ENCODE peak calls at places on chromosomes 16 and 17, in six cellular contexts. T, D, V, O, B and I are unnamed samples. For H3K27me3, the result is how much of the 10 kb centered on the place peaks cover.

GRCh38 chr17:50365649-50366393 is 7.2 kb downstream of the MRPL27 start:
- DNase-seq in T (no peak), D (no peak), V (no peak), O (no peak), B (no peak), I (no peak)

GRCh38 chr17:81254955-81255717 is 16.0 kb downstream of the NDUFAF8 start:
- DNase-seq in T (peak), D (peak), V (peak), O (peak), B (peak), I (peak)

GRCh38 chr16:58197314-58198012 is 443 bp downstream of the CSNK2A2 start:
- DNase-seq in T (no peak), D (no peak), V (no peak), O (no peak), B (no peak), I (no peak)

GRCh38 chr17:8163978-8164814 is 1.4 kb upstream of the VAMP2 start:
- DNase-seq in T (no peak), D (peak), V (peak), O (peak), B (peak), I (no peak)

GRCh38 chr16:27222499-27223225 is 19.3 kb downstream of the KDM8 start:
- DNase-seq in T (peak), D (peak), V (peak), O (peak), B (peak), I (no peak)

GRCh38 chr17:12756786-12757185 is 32.5 kb upstream of the ARHGAP44 start:
- DNase-seq in T (no peak), D (no peak), V (no peak), O (no peak), B (no peak), I (no peak)

GRCh38 chr17:42989726-42990652 is 8.2 kb upstream of the RPL27 start:
- DNase-seq in T (peak), D (no peak), V (no peak), O (no peak), B (no peak), I (no peak)

GRCh38 chr17:80877095-80877828 is 114.4 kb upstream of the CHMP6 start:
- DNase-seq in T (no peak), D (no peak), V (no peak), O (no peak), B (no peak), I (no peak)

GRCh38 chr16:74700206-74701040 is at the start of gene MLKL:
- DNase-seq in T (no peak), D (peak), V (peak), O (peak), B (peak), I (peak)

GRCh38 chr17:43998552-43998951 is 5.9 kb upstream of the NAGS start:
- DNase-seq in T (no peak), D (no peak), V (no peak), O (no peak), B (no peak), I (no peak)

GRCh38 chr16:48235556-48236136 is 8.5 kb upstream of the LONP2 start:
- DNase-seq in T (no peak), D (no peak), V (no peak), O (no peak), B (no peak), I (no peak)

GRCh38 chr16:54903047-54903446 is 27.6 kb upstream of the IRX5 start:
- DNase-seq in T (no peak), D (no peak), V (no peak), O (no peak), B (no peak), I (no peak)

GRCh38 chr16:54901606-54902005 is 29.1 kb upstream of the IRX5 start:
- DNase-seq in T (no peak), D (no peak), V (no peak), O (no peak), B (no peak), I (no peak)

DNA sequence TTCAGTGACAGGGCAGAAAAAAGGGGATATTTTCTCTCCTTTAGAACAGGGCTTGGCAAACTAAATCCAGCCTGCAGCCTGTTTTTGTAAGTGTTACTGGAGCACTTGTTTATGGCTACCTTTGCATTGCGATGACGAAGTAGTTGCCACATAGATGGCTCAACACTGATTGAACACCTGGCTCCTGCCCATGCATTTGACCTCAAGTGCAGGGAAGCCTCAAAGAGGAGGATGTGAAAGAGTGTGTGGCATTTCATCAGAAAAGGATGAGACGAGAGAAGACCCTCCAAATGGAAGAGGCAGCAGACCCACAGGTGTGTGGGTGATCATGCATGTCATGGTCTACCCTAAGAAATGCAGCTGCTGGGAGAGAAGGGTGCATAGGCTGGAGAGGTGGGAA is 32.7 kb upstream of the IRX5 start:
- DNase-seq in T (no peak), D (no peak), V (no peak), O (no peak), B (no peak), I (no peak)
- H3K4me3 ChIP-seq in T (no peak), D (no peak), V (no peak), O (no peak), B (no peak), I (no peak)

DNA sequence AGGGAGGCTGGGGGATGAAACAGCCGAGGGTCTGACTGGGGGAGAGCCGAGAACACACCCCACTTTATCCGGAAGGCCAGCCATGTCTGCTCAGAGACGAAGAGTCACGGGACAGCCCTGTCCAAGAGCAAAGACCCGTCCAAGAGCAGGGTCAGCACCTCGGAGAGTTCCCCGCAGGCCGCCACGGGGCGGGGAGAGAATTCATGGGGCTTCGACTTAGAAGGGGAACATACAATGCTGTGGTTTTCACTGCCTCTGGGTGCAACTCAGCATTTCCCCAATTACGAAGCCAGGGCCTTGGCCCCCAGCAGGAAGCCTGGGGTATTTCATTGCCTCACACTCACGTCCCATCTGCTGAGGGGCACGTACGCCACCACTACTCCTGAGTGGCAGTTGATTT is 59.3 kb downstream of the JPH3 start:
- DNase-seq in T (no peak), D (no peak), V (no peak), O (no peak), B (no peak), I (no peak)
- TF ChIP-seq CTCF in T (no peak), D (no peak), V (no peak), O (no peak), B (no peak), I (no peak)

GRCh38 chr16:24801761-24802302 is 43.9 kb upstream of the SLC5A11 start:
- DNase-seq in T (no peak), D (no peak), V (no peak), O (no peak), B (no peak), I (no peak)
- H3K27me3 ChIP-seq in T (under half), D (under half), V (under half), O (under half), B (under half), I (under half)

DNA sequence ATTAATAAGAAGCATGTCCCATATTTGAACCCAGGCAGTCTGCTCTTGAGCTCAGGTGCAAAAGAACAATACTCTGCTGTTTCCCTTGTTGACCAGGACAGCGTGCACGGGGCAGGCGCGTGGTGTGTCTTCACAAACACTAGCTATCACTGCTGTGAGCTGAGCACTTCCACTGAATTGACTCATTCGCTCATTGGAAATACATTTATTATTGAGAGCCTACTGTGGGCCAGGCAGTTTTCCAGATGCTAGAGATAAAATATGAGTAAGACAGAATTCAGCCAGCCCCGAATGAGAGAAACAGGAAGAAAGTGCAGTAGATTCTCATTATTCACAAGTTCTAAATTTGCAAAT is 1.7 kb downstream of the CHD9 start:
- DNase-seq in T (no peak), D (peak), V (no peak), O (no peak), B (no peak), I (no peak)
- H3K4me3 ChIP-seq in T (no peak), D (no peak), V (peak), O (no peak), B (no peak), I (no peak)

GRCh38 chr16:88602091-88602490 is 31.9 kb downstream of the ZC3H18 start:
- DNase-seq in T (no peak), D (no peak), V (no peak), O (no peak), B (no peak), I (no peak)
- TF ChIP-seq CTCF in T (no peak), D (no peak), V (no peak), O (no peak), B (no peak), I (no peak)

GRCh38 chr17:48642059-48642842 is 16.1 kb upstream of the HOXB9 start:
- DNase-seq in T (no peak), D (no peak), V (no peak), O (peak), B (no peak), I (no peak)

GRCh38 chr17:48641541-48642058 is 15.4 kb upstream of the HOXB9 start:
- DNase-seq in T (no peak), D (no peak), V (no peak), O (no peak), B (no peak), I (no peak)

GRCh38 chr17:48644159-48644558 is 18.0 kb upstream of the HOXB9 start:
- DNase-seq in T (no peak), D (no peak), V (no peak), O (no peak), B (no peak), I (no peak)

GRCh38 chr17:48643697-48644012 is 17.5 kb upstream of the HOXB9 start:
- DNase-seq in T (no peak), D (no peak), V (no peak), O (no peak), B (no peak), I (no peak)

DNA sequence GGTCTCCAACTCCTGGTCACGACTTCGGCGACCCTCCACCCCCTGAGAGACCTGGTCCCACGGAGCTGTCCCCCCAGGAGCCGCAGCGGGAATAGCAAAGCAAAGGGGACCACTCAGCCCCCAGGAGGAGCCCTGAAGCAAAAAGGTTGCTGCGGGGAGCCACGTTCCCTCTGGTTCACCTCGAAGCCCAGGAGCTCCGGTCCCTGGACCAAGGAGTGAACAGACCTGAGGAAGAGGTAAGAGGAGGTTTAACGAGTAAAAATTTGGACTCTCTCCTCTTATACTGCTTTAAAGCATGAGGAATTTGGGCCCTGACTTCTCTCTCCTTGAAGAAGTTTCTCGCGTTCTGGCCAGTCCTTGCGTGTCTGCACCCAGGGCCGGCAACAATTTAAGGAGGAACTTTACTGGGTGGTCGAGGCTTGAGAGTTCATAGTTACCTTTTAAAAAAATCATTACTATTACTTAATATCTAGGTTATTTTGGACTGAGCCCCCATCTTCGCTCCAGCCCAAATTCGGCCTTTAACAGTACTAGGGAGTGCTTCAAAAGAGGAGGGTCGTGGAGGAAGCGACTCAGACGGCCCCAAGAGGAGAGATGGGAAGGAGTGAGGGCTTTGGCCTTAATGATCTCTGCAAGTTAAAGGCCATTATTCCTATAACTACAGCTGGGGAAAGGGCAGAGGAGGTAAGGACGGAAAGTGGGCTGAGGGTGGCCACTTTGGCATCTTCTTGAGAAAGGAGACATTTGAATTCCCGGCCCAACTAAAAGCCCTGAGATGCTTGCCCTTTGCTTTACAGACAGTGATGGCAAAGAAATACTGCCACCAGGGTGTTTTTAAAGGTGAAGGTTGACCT is 16.9 kb upstream of the HOXB9 start:
- DNase-seq in T (no peak), D (no peak), V (no peak), O (no peak), B (no peak), I (no peak)
- H3K27me3 ChIP-seq in T (half or more), D (under half), V (half or more), O (half or more), B (under half), I (under half)

GRCh38 chr17:73133911-73134649 is 30.7 kb upstream of the SSTR2 start:
- DNase-seq in T (no peak), D (no peak), V (no peak), O (no peak), B (no peak), I (no peak)
- H3K4me3 ChIP-seq in T (no peak), D (no peak), V (no peak), O (no peak), B (no peak), I (no peak)

GRCh38 chr17:19418312-19418992 is 7.4 kb downstream of the RNF112 start:
- DNase-seq in T (peak), D (peak), V (no peak), O (no peak), B (no peak), I (no peak)
- TF ChIP-seq CTCF in T (no peak), D (no peak), V (no peak), O (no peak), B (no peak), I (no peak)